ENCODE peak calls at places on chromosome 13, in nine cellular contexts. G, M, T, U, O, Z, P, X and R are unnamed samples.

GRCh38 chr13:111977184-111977516 is 89.8 kb upstream of the SOX1 start:
- DNase-seq in P (no peak), G (no peak), T (no peak), O (no peak), U (no peak), X (no peak), M (no peak), Z (no peak), R (no peak)

GRCh38 chr13:27339299-27339698 is 68.7 kb downstream of the RASL11A start:
- DNase-seq in T (no peak), O (peak; percentile 41), M (no peak), Z (peak; percentile 71), X (peak; percentile 69), U (peak; percentile 92), G (peak; percentile 22), P (peak; percentile 42), R (no peak)

GRCh38 chr13:24648983-24649684 is 31.1 kb upstream of the ATP12A start:
- DNase-seq in M (no peak), G (no peak), U (no peak), T (no peak), Z (no peak), X (no peak), O (no peak), P (no peak), R (no peak)

GRCh38 chr13:77136902-77137420 is 110.0 kb upstream of the FBXL3 start:
- DNase-seq in M (no peak), G (peak; percentile 49), P (no peak), Z (no peak), X (peak; percentile 50), U (no peak), T (no peak), O (no peak), R (no peak)

GRCh38 chr13:91368676-91369425 is 21.4 kb downstream of the MIR17HG start:
- DNase-seq in P (no peak), G (no peak), X (no peak), T (no peak), O (no peak), M (no peak), Z (no peak), U (no peak), R (no peak)

GRCh38 chr13:23772717-23773116 is 116.5 kb downstream of the MIPEP start:
- DNase-seq in M (no peak), O (no peak), X (no peak), Z (no peak), T (no peak), G (no peak), U (no peak), P (no peak), R (no peak)

GRCh38 chr13:113980489-113981064 is 6.7 kb upstream of the C13orf46 start:
- DNase-seq in T (no peak), O (no peak), X (no peak), G (no peak), M (no peak), U (no peak), Z (no peak), P (no peak), R (no peak)

GRCh38 chr13:67140006-67140405 is 90.1 kb downstream of the PCDH9 start:
- DNase-seq in Z (no peak), P (no peak), U (no peak), O (no peak), T (no peak), X (no peak), G (no peak), M (no peak), R (no peak)

GRCh38 chr13:103639326-103639725 is 573.1 kb upstream of the SLC10A2 start:
- DNase-seq in O (no peak), U (no peak), M (no peak), Z (no peak), T (no peak), X (no peak), P (no peak), G (no peak), R (no peak)

GRCh38 chr13:56187331-56187730 is 953.4 kb upstream of the PRR20A start:
- DNase-seq in Z (no peak), M (no peak), U (no peak), X (no peak), G (no peak), T (no peak), P (no peak), O (no peak), R (no peak)

GRCh38 chr13:52903320-52903719 is 54.9 kb upstream of the PCDH8 start:
- DNase-seq in T (no peak), G (no peak), O (no peak), P (no peak), M (no peak), Z (no peak), X (no peak), U (no peak), R (no peak)

GRCh38 chr13:59450218-59450617 is 713.5 kb downstream of the DIAPH3 start:
- DNase-seq in G (no peak), O (no peak), Z (no peak), U (no peak), X (no peak), M (no peak), P (no peak), T (no peak), R (no peak)

GRCh38 chr13:43331676-43332075 is 308.3 kb downstream of the DNAJC15 start:
- DNase-seq in Z (no peak), M (no peak), O (no peak), P (no peak), G (no peak), T (peak; percentile 78), U (no peak), X (no peak), R (no peak)

GRCh38 chr13:110240943-110241342 is 66.0 kb downstream of the COL4A1 start:
- DNase-seq in Z (no peak), M (no peak), P (no peak), X (no peak), G (no peak), O (no peak), U (no peak), T (no peak), R (no peak)

GRCh38 chr13:113598481-113598880 is 13.9 kb downstream of the TFDP1 start:
- DNase-seq in O (no peak), X (no peak), P (no peak), Z (no peak), G (no peak), M (no peak), U (peak; percentile 17), T (no peak), R (no peak)